ENCODE peak calls at places on chromosomes 1 and 21, in four cellular contexts. P, B, Y and Q are unnamed samples.

GRCh38 chr1:25198731-25199231 is 33.5 kb downstream of the SYF2 start:
- DNase-seq in B (peak), P (no peak), Y (peak), Q (no peak)

GRCh38 chr1:43569175-43569574 is 38.5 kb downstream of the PTPRF start:
- DNase-seq in Y (no peak), B (no peak), P (no peak), Q (no peak)

GRCh38 chr1:27074175-27074780 is 61.6 kb upstream of the TENT5B start:
- DNase-seq in Y (no peak), B (peak), P (no peak), Q (no peak)

GRCh38 chr1:29349871-29350491 is 113.7 kb downstream of the PTPRU start:
- DNase-seq in Y (no peak), P (no peak), B (peak), Q (no peak)

GRCh38 chr21:15895142-15896106 is 165.6 kb downstream of the USP25 start:
- DNase-seq in B (no peak), Y (no peak), P (no peak), Q (no peak)

GRCh38 chr1:192224386-192224785 is 66.1 kb downstream of the RGS18 start:
- DNase-seq in P (no peak), Y (no peak), B (no peak), Q (no peak)

GRCh38 chr1:52556641-52557360 is 3.9 kb upstream of the TUT4 start:
- DNase-seq in B (no peak), Y (no peak), P (no peak), Q (no peak)

GRCh38 chr1:117959364-117959763 is 29.8 kb downstream of the WDR3 start:
- DNase-seq in Y (no peak), B (no peak), P (no peak), Q (no peak)

GRCh38 chr1:44043176-44044070 is 12.2 kb upstream of the SLC6A9 start:
- DNase-seq in Y (no peak), P (no peak), B (no peak), Q (no peak)

GRCh38 chr1:27342778-27343638 is 1.2 kb downstream of the SYTL1 start:
- DNase-seq in P (no peak), B (peak), Y (peak), Q (no peak)

GRCh38 chr1:204821924-204822323 is 48.7 kb upstream of the NFASC start:
- DNase-seq in Y (no peak), P (no peak), B (no peak), Q (no peak)

GRCh38 chr1:47507140-47507539 is 69.3 kb downstream of the FOXD2 start:
- DNase-seq in P (no peak), Y (no peak), B (no peak), Q (no peak)

GRCh38 chr1:11982010-11982392 is 1.8 kb downstream of the MFN2 start:
- DNase-seq in B (no peak), Y (peak), P (no peak), Q (no peak)

GRCh38 chr1:176033879-176034278 is 173.2 kb downstream of the COP1 start:
- DNase-seq in Y (no peak), P (no peak), B (no peak), Q (no peak)

GRCh38 chr1:115141145-115141454 is 51.8 kb upstream of the TSPAN2 start:
- DNase-seq in Y (no peak), B (no peak), P (no peak), Q (no peak)

GRCh38 chr1:115142616-115143015 is 53.3 kb upstream of the TSPAN2 start:
- DNase-seq in Y (no peak), P (no peak), B (no peak), Q (no peak)

GRCh38 chr1:115145221-115145620 is 55.9 kb upstream of the TSPAN2 start:
- DNase-seq in B (no peak), P (no peak), Y (no peak), Q (no peak)

GRCh38 chr1:115140442-115141144 is 51.3 kb upstream of the TSPAN2 start:
- DNase-seq in B (no peak), Y (no peak), P (no peak), Q (no peak)

DNA sequence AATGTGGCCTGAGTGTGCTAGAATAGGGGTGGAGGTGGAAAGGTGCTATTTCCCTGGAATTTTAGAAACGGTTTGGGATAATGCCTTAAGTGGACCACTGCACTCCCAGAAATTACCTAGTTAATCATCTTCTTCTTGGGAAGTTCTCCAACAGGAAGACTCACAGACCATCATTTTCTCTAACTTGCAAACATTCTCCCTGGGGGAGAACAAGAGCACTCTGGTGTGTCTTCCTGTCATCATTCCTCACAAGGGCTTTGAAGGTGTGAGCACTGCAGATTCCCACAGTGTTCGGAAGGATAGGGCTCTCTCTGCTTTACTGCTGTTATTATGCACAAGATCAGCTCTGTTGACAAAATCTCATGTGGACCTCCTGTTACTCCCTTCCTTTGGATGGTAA is 54.9 kb upstream of the TSPAN2 start:
- DNase-seq in Y (no peak), B (no peak), P (no peak), Q (no peak)
- TF ChIP-seq ZNF274 in Y (no peak), B (no peak), P (no peak), Q (no peak)

GRCh38 chr1:167687919-167688519 is 33.8 kb upstream of the MPZL1 start:
- DNase-seq in P (peak), B (peak), Y (peak), Q (peak)
- H3K9ac ChIP-seq in P (no peak), B (no peak), Y (no peak), Q (no peak)

DNA sequence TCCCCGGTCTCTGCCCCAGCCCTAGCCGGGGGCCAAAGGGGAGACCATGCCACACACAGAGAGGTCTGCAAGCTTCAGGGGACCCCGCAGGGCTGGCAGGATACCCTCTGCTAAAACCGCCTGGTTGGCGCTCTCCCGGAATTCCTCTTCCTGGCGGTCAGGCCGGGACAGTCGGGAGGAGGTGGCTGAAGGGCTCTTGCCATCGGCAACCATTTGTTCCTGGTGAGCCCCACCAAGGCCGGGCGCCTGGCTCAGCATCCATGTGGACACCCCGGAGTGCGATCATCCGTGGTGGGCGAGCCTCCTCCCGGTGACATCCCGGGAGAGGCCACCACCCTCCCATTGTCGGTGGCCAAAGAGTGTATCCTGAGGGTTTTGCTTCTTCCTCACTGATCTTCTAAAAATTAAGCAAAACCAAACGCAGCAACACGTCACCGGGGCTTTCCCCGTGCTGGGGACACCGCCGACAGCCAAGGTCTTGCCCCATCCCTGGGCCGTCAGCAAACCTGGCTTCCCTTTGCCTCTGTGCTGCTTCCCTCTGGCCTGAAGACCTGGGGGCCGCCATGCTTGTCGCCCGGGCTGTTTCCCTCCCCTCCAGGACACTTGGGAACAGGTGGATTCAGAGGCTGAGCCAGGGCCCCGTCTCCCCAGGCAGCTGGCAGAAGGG is 59.1 kb upstream of the TTC34 start:
- DNase-seq in P (no peak), B (no peak), Y (no peak), Q (no peak)
- TF ChIP-seq BRCA1 in P (no peak), B (no peak), Y (no peak), Q (no peak)

DNA sequence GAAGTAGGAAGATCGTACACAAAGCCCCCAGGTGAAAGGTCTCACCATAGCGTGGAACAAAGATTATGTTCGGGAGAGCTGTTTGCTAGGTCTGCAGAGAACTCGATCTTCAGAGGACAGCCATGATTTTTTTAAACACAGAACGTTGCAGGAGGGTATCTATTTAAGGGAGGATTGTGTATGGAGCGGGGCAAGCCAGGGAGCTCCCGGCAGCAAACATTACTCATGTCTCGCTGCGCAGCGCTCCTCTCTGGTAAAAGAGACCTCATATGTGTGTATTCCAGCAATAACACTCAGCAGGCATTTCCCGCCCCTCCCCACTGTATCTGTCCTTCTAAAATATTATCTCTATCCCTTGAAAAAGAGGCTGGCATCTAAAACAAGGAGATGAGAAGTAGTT is 2.7 kb downstream of the GLIS1 start:
- DNase-seq in B (no peak), P (no peak), Y (no peak), Q (no peak)
- TF ChIP-seq ZNF274 in B (no peak), P (no peak), Y (no peak), Q (no peak)

DNA sequence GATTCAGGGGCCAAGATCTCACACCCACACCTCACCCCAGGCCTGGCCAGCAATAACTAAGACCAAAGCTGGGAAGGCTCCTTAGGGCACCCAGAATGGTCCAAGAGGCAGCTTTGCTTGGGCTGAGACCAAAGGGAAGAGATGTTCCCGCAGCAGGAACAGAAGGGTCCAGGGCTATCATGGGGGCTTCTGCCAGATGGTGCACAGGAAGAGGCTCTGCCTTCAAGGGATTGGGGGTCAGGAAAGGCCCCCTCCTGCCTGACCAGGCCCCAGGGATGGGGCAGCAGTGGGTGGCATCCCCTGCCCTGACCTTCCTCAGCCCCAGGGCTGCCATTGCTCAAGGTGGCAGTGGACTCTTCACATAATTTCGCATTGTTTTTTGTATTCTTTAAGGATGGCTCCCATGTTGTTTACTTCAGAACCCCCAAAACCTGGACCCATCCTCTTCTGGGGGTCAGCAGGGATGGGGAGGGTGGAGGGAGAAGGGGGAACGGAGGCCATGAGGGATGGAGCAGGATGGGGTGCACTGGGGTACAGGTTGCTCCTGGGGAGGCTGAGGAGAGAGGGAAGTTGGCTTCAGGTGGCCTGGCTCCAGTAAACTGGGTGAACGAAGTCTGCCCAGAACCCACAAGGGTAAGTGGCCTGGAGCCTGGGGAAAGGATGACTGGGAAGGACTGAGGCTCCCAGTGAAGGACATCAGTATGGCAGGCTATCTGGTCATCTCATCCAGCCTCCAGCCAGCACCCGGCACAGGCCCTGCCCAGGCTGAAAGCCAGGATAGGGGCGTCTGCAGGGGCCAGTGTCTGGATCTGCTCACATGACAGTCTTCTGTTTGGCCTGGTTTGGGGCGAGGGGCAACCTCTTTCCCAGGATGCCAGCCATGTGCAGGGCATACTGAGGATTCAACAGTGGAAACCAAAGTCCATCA is 2.6 kb upstream of the NADK start:
- DNase-seq in P (no peak), B (no peak), Y (no peak), Q (no peak)
- H3K9ac ChIP-seq in P (peak), B (peak), Y (no peak), Q (no peak)

DNA sequence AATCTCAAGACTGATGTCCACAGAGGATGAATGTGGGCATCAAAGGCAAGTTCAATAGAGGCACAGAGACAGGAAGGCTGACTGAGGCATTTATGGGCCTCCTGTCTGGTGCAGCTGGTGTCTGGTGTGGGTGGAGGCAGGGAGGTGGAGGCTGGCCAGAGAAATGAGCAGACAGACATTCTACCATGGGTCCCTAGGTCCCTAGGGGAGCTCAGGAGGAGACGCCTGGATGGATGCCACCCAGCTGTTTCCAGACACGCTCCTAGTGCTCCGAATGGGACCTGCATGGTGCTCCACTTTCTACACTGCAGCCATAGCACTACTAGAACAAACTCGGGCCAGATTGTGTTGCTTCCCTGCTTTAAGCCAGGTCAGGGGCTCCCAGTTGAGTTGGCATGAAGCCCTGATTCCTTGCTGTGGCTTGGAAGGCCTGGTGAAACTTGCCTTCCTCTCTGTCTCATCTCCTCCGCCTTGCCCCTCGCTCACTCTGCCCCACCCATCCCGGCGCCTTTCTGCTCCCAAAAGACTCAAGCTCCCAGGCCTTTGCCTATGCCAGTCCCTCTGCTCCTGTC is 25.3 kb downstream of the PADI2 start:
- DNase-seq in P (no peak), Y (no peak), B (no peak), Q (no peak)
- TF ChIP-seq BRCA1 in P (no peak), Y (no peak), B (no peak), Q (no peak)

GRCh38 chr1:74690909-74691308 is 17.3 kb upstream of the ERICH3 start:
- DNase-seq in Y (no peak), P (no peak), B (no peak), Q (no peak)

GRCh38 chr1:74686941-74687340 is 13.3 kb upstream of the ERICH3 start:
- DNase-seq in B (no peak), Y (no peak), P (no peak), Q (no peak)

GRCh38 chr1:74693473-74693872 is 19.9 kb upstream of the ERICH3 start:
- DNase-seq in Y (peak), P (no peak), B (no peak), Q (no peak)

GRCh38 chr1:74684301-74684700 is 10.7 kb upstream of the ERICH3 start:
- DNase-seq in P (no peak), B (no peak), Y (no peak), Q (no peak)

GRCh38 chr1:74689800-74690696 is 16.5 kb upstream of the ERICH3 start:
- DNase-seq in B (peak), Y (peak), P (no peak), Q (peak)
- TF ChIP-seq ZNF274 in B (no peak), Y (no peak), P (no peak), Q (no peak)